ENCODE peak calls at places on chromosomes 2 and 18, in six cellular contexts. J, G, M, P, R and K are unnamed samples.

GRCh38 chr2:221629478-221629877 is 57.4 kb upstream of the EPHA4 start:
- DNase-seq in J (no peak), M (no peak), G (no peak), R (no peak), P (no peak), K (no peak)

GRCh38 chr2:119431976-119432881 is 575 bp downstream of the TMEM37 start:
- DNase-seq in J (no peak), G (no peak), R (peak; percentile 70), M (no peak), P (peak; percentile 37), K (no peak)

GRCh38 chr18:33916200-33916599 is 308.5 kb downstream of the NOL4 start:
- DNase-seq in R (no peak), J (no peak), M (no peak), P (no peak), G (no peak), K (no peak)

GRCh38 chr2:132824716-132825115 is 154.7 kb upstream of the LYPD1 start:
- DNase-seq in P (no peak), J (no peak), M (no peak), R (no peak), G (no peak), K (no peak)

GRCh38 chr2:208361077-208361441 is 45.5 kb upstream of the PTH2R start:
- DNase-seq in M (no peak), P (no peak), G (no peak), J (peak; percentile 67), R (no peak), K (no peak)

GRCh38 chr2:177306550-177306949 is 42.0 kb upstream of the NFE2L2 start:
- DNase-seq in G (no peak), J (no peak), R (no peak), M (no peak), P (no peak), K (no peak)

GRCh38 chr18:25675123-25675850 is 323.3 kb upstream of the ZNF521 start:
- DNase-seq in M (no peak), J (no peak), R (no peak), G (no peak), P (peak; percentile 4), K (no peak)

GRCh38 chr18:29378739-29379138 is 1201.8 kb upstream of the CDH2 start:
- DNase-seq in R (no peak), M (no peak), P (no peak), J (no peak), G (no peak), K (no peak)

GRCh38 chr2:235170016-235170415 is 218.2 kb downstream of the SH3BP4 start:
- DNase-seq in M (no peak), P (no peak), G (no peak), J (no peak), R (no peak), K (no peak)

GRCh38 chr2:9844036-9844483 is 786 bp downstream of the TAF1B start:
- DNase-seq in J (no peak), M (no peak), P (no peak), G (no peak), R (no peak), K (no peak)

GRCh38 chr2:200121931-200122330 is 166.5 kb downstream of the MAIP1 start:
- DNase-seq in M (no peak), J (no peak), G (no peak), P (no peak), R (no peak), K (no peak)

GRCh38 chr2:34188464-34188863 is 589.4 kb upstream of the FAM98A start:
- DNase-seq in J (no peak), M (no peak), G (no peak), P (no peak), R (no peak), K (no peak)

GRCh38 chr2:238122287-238123217 is 15.9 kb upstream of the KLHL30 start:
- DNase-seq in G (no peak), J (peak; percentile 72), R (no peak), P (no peak), M (no peak), K (no peak)

GRCh38 chr2:10541081-10541480 is 93.0 kb upstream of the ODC1 start:
- DNase-seq in G (no peak), M (no peak), P (no peak), J (no peak), R (no peak), K (no peak)

DNA sequence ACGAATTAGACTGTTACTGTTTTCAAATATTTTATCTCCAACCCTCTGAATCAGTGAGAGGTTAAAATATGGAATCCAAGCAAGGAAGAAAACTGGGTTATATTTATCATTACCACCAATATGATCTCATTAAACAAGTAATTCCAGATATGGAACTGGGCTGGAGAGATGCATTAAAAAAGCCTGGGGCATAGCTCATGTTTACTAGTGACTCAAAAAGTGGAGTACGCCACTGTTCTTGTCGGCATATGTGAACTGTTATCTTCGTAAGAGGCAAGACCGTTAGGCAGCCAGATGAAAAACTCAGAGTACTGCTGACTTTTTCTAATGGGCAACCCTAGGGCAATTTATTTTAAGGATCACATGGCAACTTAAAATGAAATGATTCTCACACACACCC is 105.1 kb upstream of the TFCP2L1 start:
- DNase-seq in M (peak; percentile 65), P (no peak), R (no peak), J (no peak), G (no peak), K (no peak)
- H3K36me3 ChIP-seq in M (peaks cover 47% of the 10 kb centered on the region), P (peaks cover 4% of the 10 kb centered on the region), R (peaks cover 61% of the 10 kb centered on the region), J (peaks cover 33% of the 10 kb centered on the region), G (no peaks in the 10 kb centered on the region), K (peaks cover 7% of the 10 kb centered on the region)

DNA sequence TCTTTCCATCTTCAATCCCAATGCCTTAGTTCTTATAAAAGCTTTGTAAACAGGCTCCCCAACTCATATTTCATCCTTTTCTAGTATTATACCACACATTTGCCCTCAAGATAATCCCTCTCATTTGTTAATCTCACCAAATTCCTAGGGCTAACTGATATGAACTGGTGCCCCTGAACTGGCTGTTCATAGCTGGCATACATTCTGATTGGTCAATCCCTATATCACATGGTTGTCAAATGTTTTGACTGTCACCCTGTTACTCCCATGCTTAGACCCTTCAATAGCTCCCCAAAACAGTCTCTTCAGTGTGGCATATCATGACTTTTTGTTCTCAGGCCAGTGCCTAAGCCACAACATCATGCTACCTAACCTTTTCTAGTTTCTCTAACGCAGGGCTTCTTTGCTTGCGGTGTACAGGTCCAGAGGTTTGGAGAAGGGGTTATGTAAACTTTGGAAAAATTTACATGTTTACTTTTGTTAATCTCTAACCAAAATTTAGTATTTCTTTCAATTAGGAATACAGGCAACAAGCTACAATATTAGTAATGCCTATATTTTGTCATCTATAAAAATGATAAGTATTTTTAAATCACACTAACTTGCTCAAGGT is 30.5 kb downstream of the GDF7 start:
- DNase-seq in R (no peak), J (no peak), G (no peak), M (no peak), P (no peak), K (no peak)
- TF ChIP-seq POLR2AphosphoS5 in R (no peak), J (no peak), G (no peak), M (no peak), P (no peak), K (no peak)

DNA sequence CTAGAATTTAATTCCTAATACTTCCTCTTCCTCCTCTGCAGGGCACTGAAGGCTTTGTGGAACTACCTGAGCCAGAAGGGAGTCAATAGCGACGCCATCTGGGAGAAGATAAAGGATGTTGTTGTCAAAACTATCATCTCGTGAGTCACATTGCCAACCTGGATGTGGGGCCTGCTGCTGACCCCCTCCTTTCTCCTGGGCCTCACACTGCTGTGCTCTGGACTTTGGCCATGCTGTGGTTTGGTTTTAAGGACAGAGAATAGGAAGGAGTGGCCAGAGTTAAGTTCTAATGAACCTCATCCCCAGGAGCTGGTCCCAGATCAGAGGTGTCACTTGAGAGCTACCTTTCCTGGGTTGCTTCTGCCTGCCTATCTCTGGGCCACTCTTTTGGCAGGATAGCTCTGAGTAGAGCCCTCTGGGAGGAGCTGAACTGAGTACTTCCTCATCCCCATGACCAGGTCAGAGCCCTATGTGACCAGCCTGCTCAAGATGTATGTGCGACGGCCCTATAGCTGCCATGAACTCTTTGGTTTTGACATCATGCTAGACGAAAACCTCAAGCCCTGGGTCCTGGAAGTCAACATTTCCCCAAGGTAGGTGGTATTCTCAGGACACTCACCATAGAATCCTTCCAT is 33.0 kb upstream of the CYP27A1 start:
- DNase-seq in R (no peak), J (no peak), P (no peak), G (no peak), M (no peak), K (no peak)
- H3K36me3 ChIP-seq in R (peaks cover 92% of the 10 kb centered on the region), J (peaks cover 80% of the 10 kb centered on the region), P (peaks cover 49% of the 10 kb centered on the region), G (peaks cover 4% of the 10 kb centered on the region), M (peaks cover 92% of the 10 kb centered on the region), K (no peaks in the 10 kb centered on the region)

DNA sequence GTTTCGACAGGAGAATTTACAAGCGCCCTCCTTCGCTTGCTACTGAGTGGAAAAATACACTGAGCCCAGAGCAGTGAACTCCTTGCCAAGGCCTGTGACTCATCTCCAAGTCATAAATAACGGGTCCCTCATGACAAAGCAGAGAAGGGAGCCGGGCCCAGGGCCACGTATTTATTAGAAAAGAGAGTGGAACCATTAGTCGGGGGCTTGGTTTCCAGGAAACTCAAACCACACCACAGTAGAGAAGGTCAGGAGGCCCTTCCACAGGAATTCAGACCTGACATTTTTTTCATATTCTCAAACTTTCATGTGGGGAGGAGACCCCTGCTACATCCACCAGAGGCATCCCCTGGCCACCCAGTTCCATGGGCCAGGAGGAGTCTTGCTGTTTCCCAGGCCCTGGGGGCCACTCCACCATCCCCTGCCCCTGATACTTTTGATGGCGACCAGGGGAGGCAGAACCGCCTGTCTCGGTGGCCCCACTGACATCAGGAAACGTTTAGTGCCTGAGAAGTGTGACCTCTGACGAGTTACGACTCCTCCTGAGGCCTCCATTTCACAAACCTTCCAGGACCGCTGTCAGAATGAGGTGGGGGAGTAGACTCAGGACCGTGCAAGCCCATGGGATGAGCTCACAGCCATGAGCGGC is 289.7 kb downstream of the DYSF start:
- DNase-seq in J (no peak), R (no peak), G (peak; percentile 93), P (peak; percentile 96), M (no peak), K (no peak)
- TF ChIP-seq POLR2AphosphoS5 in J (no peak), R (no peak), G (peak; percentile 96), P (peak; percentile 67), M (peak; percentile 78), K (peak; percentile 52)

GRCh38 chr18:32695534-32695933 is 77.3 kb downstream of the KLHL14 start:
- DNase-seq in G (no peak), P (no peak), J (no peak), M (no peak), R (no peak), K (no peak)
- H3K36me3 ChIP-seq in G (no peaks in the 10 kb centered on the region), P (no peaks in the 10 kb centered on the region), J (no peaks in the 10 kb centered on the region), M (no peaks in the 10 kb centered on the region), R (no peaks in the 10 kb centered on the region), K (no peaks in the 10 kb centered on the region)

GRCh38 chr2:108960006-108960405 is 29.0 kb downstream of the EDAR start:
- DNase-seq in R (no peak), G (no peak), J (no peak), P (no peak), M (no peak), K (no peak)

GRCh38 chr2:108965540-108966299 is 23.3 kb downstream of the EDAR start:
- DNase-seq in M (no peak), J (no peak), R (no peak), P (no peak), G (no peak), K (no peak)

GRCh38 chr2:108958632-108959341 is 30.2 kb downstream of the EDAR start:
- DNase-seq in J (no peak), P (no peak), M (no peak), G (no peak), R (no peak), K (no peak)

GRCh38 chr2:108959401-108959800 is 29.6 kb downstream of the EDAR start:
- DNase-seq in R (no peak), G (no peak), P (no peak), M (no peak), J (no peak), K (no peak)

GRCh38 chr2:108963057-108963456 is 26.0 kb downstream of the EDAR start:
- DNase-seq in R (no peak), M (no peak), P (no peak), J (no peak), G (no peak), K (no peak)
- TF ChIP-seq POLR2AphosphoS5 in R (no peak), M (no peak), P (no peak), J (no peak), G (no peak), K (no peak)

GRCh38 chr2:158633261-158633660 is 161.9 kb upstream of the DAPL1 start:
- DNase-seq in G (no peak), R (no peak), P (no peak), M (no peak), J (no peak), K (no peak)
- H3K36me3 ChIP-seq in G (no peaks in the 10 kb centered on the region), R (peaks cover 41% of the 10 kb centered on the region), P (peaks cover 5% of the 10 kb centered on the region), M (peaks cover 31% of the 10 kb centered on the region), J (no peaks in the 10 kb centered on the region), K (no peaks in the 10 kb centered on the region)